ENCODE peak calls at places on chromosomes 3 and 15, in seven cellular contexts. B, E, Q, H, L, R and I are unnamed samples.

GRCh38 chr3:38960042-38960622 is 91.6 kb downstream of the SCN11A start:
- DNase-seq in L (no peak), Q (no peak), B (no peak), E (no peak), H (no peak), R (no peak), I (no peak)

GRCh38 chr3:45541326-45542321 is 52.9 kb upstream of the LIMD1 start:
- DNase-seq in H (no peak), Q (no peak), R (peak), E (no peak), L (no peak), B (no peak), I (no peak)

GRCh38 chr3:58657571-58658141 is 8.9 kb downstream of the FAM3D start:
- DNase-seq in E (no peak), Q (no peak), B (no peak), R (no peak), H (peak), L (no peak), I (no peak)

GRCh38 chr15:66389859-66390382 is 3.2 kb downstream of the MAP2K1 start:
- DNase-seq in L (no peak), B (no peak), E (peak), H (no peak), Q (no peak), R (no peak), I (no peak)

GRCh38 chr15:27175479-27176153 is 204.6 kb downstream of the GABRG3 start:
- DNase-seq in Q (no peak), B (no peak), H (no peak), L (no peak), R (no peak), E (no peak), I (no peak)

GRCh38 chr3:149968216-149968615 is 2.5 kb downstream of the PFN2 start:
- DNase-seq in Q (no peak), H (no peak), L (no peak), B (no peak), R (peak), E (no peak), I (no peak)

GRCh38 chr3:45011756-45012441 is 14.2 kb upstream of the CLEC3B start:
- DNase-seq in Q (no peak), B (no peak), E (no peak), L (no peak), H (peak), R (no peak), I (peak)

GRCh38 chr3:180320631-180321030 is 281.3 kb upstream of the TTC14 start:
- DNase-seq in B (no peak), H (no peak), R (no peak), E (no peak), L (no peak), Q (no peak), I (no peak)

GRCh38 chr3:50237133-50237651 is 1.2 kb downstream of the GNAI2 start:
- DNase-seq in R (peak), E (peak), B (peak), H (no peak), Q (no peak), L (peak), I (peak)